ENCODE peak calls at places on chromosomes 12 and 14, in nine cellular contexts. T is GM23338, S is pancreas, M is right lobe of liver, N is tibial artery, O is skeletal muscle cell, X is neural progenitor cell, F is HFF-Myc, V is Panc1. Q is an unnamed sample.
A peak's percentile ranks its signal among the peaks of the same experiment; 100 is the strongest.

GRCh38 chr12:100359822-100360221 is 2.9 kb downstream of the SLC17A8 start:
- DNase-seq in O (no peak), V (no peak), F (no peak), M (no peak), T (no peak), X (no peak), S (no peak), N (no peak), Q (peak; percentile 10)

GRCh38 chr12:123358035-123358434 is 6.6 kb downstream of the SBNO1 start:
- DNase-seq in T (no peak), O (no peak), F (no peak), M (no peak), V (no peak), X (no peak), N (no peak), S (no peak), Q (no peak)

GRCh38 chr12:89245090-89245489 is 107.2 kb downstream of the DUSP6 start:
- DNase-seq in F (no peak), X (peak; percentile 9), M (no peak), S (no peak), O (no peak), V (no peak), T (peak; percentile 74), N (no peak), Q (peak; percentile 54)

GRCh38 chr12:130017571-130018449 is 114.0 kb upstream of the TMEM132D start:
- DNase-seq in X (peak; percentile 30), O (no peak), N (no peak), F (no peak), T (peak; percentile 10), M (no peak), S (no peak), V (no peak), Q (no peak)

GRCh38 chr14:71555654-71556559 is 376.3 kb upstream of the RGS6 start:
- DNase-seq in T (no peak), F (no peak), S (no peak), O (no peak), V (no peak), X (no peak), N (no peak), M (no peak), Q (peak; percentile 54)

GRCh38 chr12:53972152-53972702 is 699 bp upstream of the HOXC11 start:
- DNase-seq in S (no peak), T (no peak), V (no peak), N (peak; percentile 82), X (no peak), M (no peak), O (no peak), F (no peak), Q (no peak)

GRCh38 chr14:61365667-61366194 is 44.4 kb downstream of the PRKCH start:
- DNase-seq in V (no peak), T (no peak), N (no peak), F (no peak), S (no peak), M (no peak), X (no peak), O (no peak), Q (peak; percentile 65)

GRCh38 chr12:70507442-70507841 is 129.8 kb downstream of the PTPRB start:
- DNase-seq in X (no peak), V (no peak), N (no peak), T (peak; percentile 55), S (no peak), O (no peak), F (no peak), M (no peak), Q (peak; percentile 69)

GRCh38 chr14:36001936-36002335 is 174.6 kb downstream of the PTCSC3 start:
- DNase-seq in O (no peak), N (no peak), F (no peak), M (no peak), X (peak; percentile 70), T (no peak), S (no peak), V (no peak), Q (no peak)
- H3K4me3 ChIP-seq in O (no peak overlapping the region), N (no peak overlapping the region), F (no peak overlapping the region), M (no peak overlapping the region), X (no peak overlapping the region), T (no peak overlapping the region), S (no peak overlapping the region), V (no peak overlapping the region), Q (no peak overlapping the region)

DNA sequence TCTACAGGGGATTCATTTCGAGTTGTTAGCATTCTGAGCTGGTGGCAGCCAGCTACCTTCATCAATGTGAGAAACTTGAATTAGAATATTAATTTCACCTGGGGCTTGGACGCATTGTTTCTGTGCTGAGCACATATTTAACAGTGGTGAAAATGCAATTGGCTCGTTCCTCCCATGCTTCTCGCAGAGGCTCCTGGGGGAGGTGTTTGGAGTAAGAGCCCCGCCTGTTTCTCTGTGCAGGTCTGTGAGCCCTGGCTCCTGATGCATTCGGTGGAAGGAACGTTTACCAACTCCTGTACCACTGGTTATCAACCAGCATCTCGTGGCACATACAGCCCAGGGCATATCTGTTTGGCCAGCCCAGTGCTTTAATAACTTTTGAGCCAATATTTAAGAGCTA is 141.5 kb downstream of the AACS start:
- DNase-seq in V (no peak), M (no peak), X (no peak), N (no peak), F (no peak), T (no peak), O (no peak), S (no peak), Q (no peak)
- H3K4me3 ChIP-seq in V (no peak overlapping the region), M (no peak overlapping the region), X (no peak overlapping the region), N (no peak overlapping the region), F (no peak overlapping the region), T (no peak overlapping the region), O (no peak overlapping the region), S (no peak overlapping the region), Q (no peak overlapping the region)

GRCh38 chr12:48070731-48071130 is 35.1 kb downstream of the SENP1 start:
- DNase-seq in F (no peak), S (no peak), T (no peak), X (no peak), M (no peak), N (no peak), V (no peak), O (no peak), Q (no peak)
- H3K4me3 ChIP-seq in F (no peak overlapping the region), S (no peak overlapping the region), T (no peak overlapping the region), X (no peak overlapping the region), M (no peak overlapping the region), N (no peak overlapping the region), V (no peak overlapping the region), O (no peak overlapping the region), Q (no peak overlapping the region)

DNA sequence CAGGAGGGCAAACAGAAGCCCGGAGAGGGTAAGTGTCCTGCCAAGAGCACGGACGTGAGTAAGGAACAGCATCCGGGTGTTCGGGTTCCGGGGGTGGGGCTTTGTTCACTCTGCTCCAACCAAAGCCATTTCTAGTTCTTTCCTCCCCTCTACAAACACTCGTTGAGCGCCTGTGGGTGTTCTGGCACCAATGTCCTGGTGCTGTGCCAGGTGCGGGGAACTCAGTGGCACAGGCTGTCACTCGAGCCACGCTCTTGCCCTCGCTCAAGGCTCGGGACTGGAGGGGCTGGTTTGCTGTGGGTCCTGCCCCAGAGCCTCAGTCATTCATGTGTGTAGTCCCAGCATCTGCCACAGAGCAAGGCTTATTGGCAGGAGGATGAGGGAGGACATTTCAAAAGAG is 157.5 kb downstream of the CALM1 start:
- DNase-seq in S (no peak), O (no peak), X (no peak), V (no peak), F (no peak), N (peak; percentile 91), M (no peak), T (no peak), Q (no peak)
- H3K4me3 ChIP-seq in S (no peak overlapping the region), O (no peak overlapping the region), X (no peak overlapping the region), V (no peak overlapping the region), F (no peak overlapping the region), N (peak overlapping the region; percentile 41), M (no peak overlapping the region), T (no peak overlapping the region), Q (no peak overlapping the region)

GRCh38 chr12:93778306-93778705 is 101.1 kb downstream of the CRADD start:
- DNase-seq in M (no peak), F (no peak), X (no peak), V (no peak), T (no peak), O (peak; percentile 81), N (peak; percentile 80), S (no peak), Q (peak; percentile 95)

GRCh38 chr12:93773122-93773871 is 96.1 kb downstream of the CRADD start:
- DNase-seq in T (no peak), V (no peak), M (no peak), N (no peak), O (no peak), F (no peak), X (no peak), S (no peak), Q (peak; percentile 79)

GRCh38 chr12:93780115-93780641 is 103.0 kb downstream of the CRADD start:
- DNase-seq in S (no peak), M (no peak), O (no peak), N (no peak), T (no peak), F (no peak), V (no peak), X (no peak), Q (peak; percentile 54)

GRCh38 chr12:93776581-93777018 is 99.4 kb downstream of the CRADD start:
- DNase-seq in N (no peak), T (no peak), X (no peak), V (no peak), M (no peak), S (no peak), O (peak; percentile 90), F (no peak), Q (peak; percentile 94)

DNA sequence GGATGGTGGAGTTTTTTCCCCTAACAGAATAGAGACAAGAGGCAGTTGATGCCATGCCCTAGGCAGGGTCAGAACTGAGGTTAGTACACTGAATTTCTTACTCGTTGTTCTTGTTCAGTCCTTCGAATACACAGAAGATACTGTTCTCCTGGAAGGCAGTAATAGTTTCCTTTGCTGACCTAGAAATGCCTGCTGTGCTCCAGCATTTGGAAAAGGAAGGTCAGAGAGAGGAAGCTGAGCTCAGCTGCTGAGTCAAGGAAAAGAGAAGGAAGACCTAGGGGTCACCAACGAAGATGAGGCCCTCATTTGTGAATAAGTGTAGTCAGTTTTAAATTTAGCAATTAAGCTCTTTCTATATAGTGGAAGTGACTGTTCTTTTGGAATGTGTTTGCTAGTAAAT is 100.1 kb downstream of the CRADD start:
- DNase-seq in T (no peak), S (no peak), O (no peak), F (no peak), X (no peak), V (no peak), N (no peak), M (no peak), Q (peak; percentile 63)
- H3K4me3 ChIP-seq in T (no peak overlapping the region), S (no peak overlapping the region), O (no peak overlapping the region), F (no peak overlapping the region), X (no peak overlapping the region), V (no peak overlapping the region), N (no peak overlapping the region), M (no peak overlapping the region), Q (no peak overlapping the region)

Q was measured in fibroblast of pulmonary artery.